ENCODE peak calls at places on chromosomes 13 and 19, in six cellular contexts. J is PC-3; E is MV-4-11; Y is effector memory CD4-positive, alpha-beta T cell; K is brain microvascular endothelial cell; B is posterior vena cava. S is an unnamed sample.
A peak's percentile ranks its signal among the peaks of the same experiment; 100 is the strongest.

GRCh38 chr19:11378319-11379189 is 4.1 kb downstream of the SWSAP1 start:
- DNase-seq in J (peak; percentile 95), Y (no peak), K (peak; percentile 73), E (peak; percentile 18), B (no peak), S (peak; percentile 90)

GRCh38 chr13:31045621-31046081 is 113.2 kb downstream of the TEX26 start:
- DNase-seq in J (peak; percentile 93), Y (peak; percentile 64), K (peak; percentile 93), E (peak; percentile 94), B (peak; percentile 91), S (peak; percentile 97)

GRCh38 chr19:41957838-41958366 is 1.2 kb downstream of the RABAC1 start:
- DNase-seq in K (peak; percentile 73), E (peak; percentile 78), J (peak; percentile 87), B (peak; percentile 90), Y (no peak), S (peak; percentile 90)

GRCh38 chr13:94312511-94313191 is 166.8 kb downstream of the DCT start:
- DNase-seq in J (no peak), Y (no peak), K (no peak), E (no peak), B (no peak), S (no peak)

GRCh38 chr13:109160887-109161669 is 531.7 kb downstream of the MYO16 start:
- DNase-seq in K (no peak), E (no peak), B (no peak), J (peak; percentile 44), Y (no peak), S (no peak)

GRCh38 chr19:40216013-40216776 is 2.0 kb downstream of the TTC9B start:
- DNase-seq in Y (no peak), K (no peak), B (no peak), J (no peak), E (no peak), S (no peak)

GRCh38 chr13:21812192-21812626 is 141.3 kb downstream of the FGF9 start:
- DNase-seq in Y (no peak), B (no peak), K (no peak), E (no peak), J (no peak), S (no peak)

GRCh38 chr13:27622881-27623280 is 1.2 kb downstream of the POLR1D start:
- DNase-seq in B (no peak), K (no peak), E (peak; percentile 18), Y (no peak), J (no peak), S (peak; percentile 16)

GRCh38 chr19:52010674-52011073 is 2.7 kb upstream of the ZNF615 start:
- DNase-seq in Y (no peak), J (no peak), K (no peak), B (no peak), E (no peak), S (no peak)

GRCh38 chr19:6045108-6045507 is 65.2 kb downstream of the RFX2 start:
- DNase-seq in B (no peak), Y (no peak), E (no peak), K (no peak), J (no peak), S (no peak)

GRCh38 chr13:74017301-74018092 is 116.7 kb downstream of the KLF12 start:
- DNase-seq in E (no peak), Y (no peak), B (no peak), J (no peak), K (no peak), S (no peak)